ENCODE peak calls at places on chromosomes 13 and 19, in ten cellular contexts. One of them, this sample, is unnamed.

GRCh38 chr19:48170817-48171347 is 402 bp downstream of the ZSWIM9 start:
- DNase-seq in suprapubic skin: no peak
- DNase-seq in right lobe of liver: no peak
- DNase-seq in CD8-positive, alpha-beta T cell: no peak
- DNase-seq in GM06990: no peak
- DNase-seq in heart left ventricle: no peak
- DNase-seq in neural progenitor cell: peak
- DNase-seq in fibroblast of the aortic adventitia: no peak
- DNase-seq in neural crest cell: no peak
- DNase-seq in GM23338: peak
- DNase-seq in this sample: no peak

GRCh38 chr19:43422000-43422688 is 7.5 kb downstream of the TEX101 start:
- DNase-seq in suprapubic skin: no peak
- DNase-seq in right lobe of liver: no peak
- DNase-seq in CD8-positive, alpha-beta T cell: no peak
- DNase-seq in GM06990: no peak
- DNase-seq in heart left ventricle: no peak
- DNase-seq in neural progenitor cell: no peak
- DNase-seq in fibroblast of the aortic adventitia: no peak
- DNase-seq in neural crest cell: no peak
- DNase-seq in GM23338: no peak
- DNase-seq in this sample: no peak

GRCh38 chr19:5247957-5248705 is 92.5 kb downstream of the PTPRS start:
- DNase-seq in suprapubic skin: no peak
- DNase-seq in right lobe of liver: no peak
- DNase-seq in CD8-positive, alpha-beta T cell: no peak
- DNase-seq in GM06990: no peak
- DNase-seq in heart left ventricle: no peak
- DNase-seq in neural progenitor cell: no peak
- DNase-seq in fibroblast of the aortic adventitia: no peak
- DNase-seq in neural crest cell: no peak
- DNase-seq in GM23338: peak
- DNase-seq in this sample: no peak

GRCh38 chr13:59483441-59484116 is 680.1 kb downstream of the DIAPH3 start:
- DNase-seq in suprapubic skin: no peak
- DNase-seq in right lobe of liver: no peak
- DNase-seq in CD8-positive, alpha-beta T cell: no peak
- DNase-seq in GM06990: no peak
- DNase-seq in heart left ventricle: peak
- DNase-seq in neural progenitor cell: no peak
- DNase-seq in fibroblast of the aortic adventitia: peak
- DNase-seq in neural crest cell: no peak
- DNase-seq in GM23338: peak
- DNase-seq in this sample: no peak

GRCh38 chr13:26847281-26847680 is 86.7 kb upstream of the GPR12 start:
- DNase-seq in suprapubic skin: no peak
- DNase-seq in right lobe of liver: no peak
- DNase-seq in CD8-positive, alpha-beta T cell: no peak
- DNase-seq in GM06990: no peak
- DNase-seq in heart left ventricle: no peak
- DNase-seq in neural progenitor cell: peak
- DNase-seq in fibroblast of the aortic adventitia: no peak
- DNase-seq in neural crest cell: no peak
- DNase-seq in GM23338: peak
- DNase-seq in this sample: no peak

GRCh38 chr13:93298741-93299140 is 72.1 kb downstream of the GPC6 start:
- DNase-seq in suprapubic skin: no peak
- DNase-seq in right lobe of liver: no peak
- DNase-seq in CD8-positive, alpha-beta T cell: no peak
- DNase-seq in GM06990: no peak
- DNase-seq in heart left ventricle: no peak
- DNase-seq in neural progenitor cell: no peak
- DNase-seq in fibroblast of the aortic adventitia: no peak
- DNase-seq in neural crest cell: no peak
- DNase-seq in GM23338: no peak
- DNase-seq in this sample: no peak

GRCh38 chr19:36255316-36255715 is 40.4 kb downstream of the ZNF146 start:
- DNase-seq in suprapubic skin: no peak
- DNase-seq in right lobe of liver: no peak
- DNase-seq in CD8-positive, alpha-beta T cell: no peak
- DNase-seq in GM06990: no peak
- DNase-seq in heart left ventricle: no peak
- DNase-seq in neural progenitor cell: no peak
- DNase-seq in fibroblast of the aortic adventitia: no peak
- DNase-seq in neural crest cell: no peak
- DNase-seq in GM23338: no peak
- DNase-seq in this sample: no peak

GRCh38 chr19:49761625-49762311 is 1.3 kb downstream of the TSKS start:
- DNase-seq in suprapubic skin: no peak
- DNase-seq in right lobe of liver: no peak
- DNase-seq in CD8-positive, alpha-beta T cell: no peak
- DNase-seq in GM06990: no peak
- DNase-seq in heart left ventricle: peak
- DNase-seq in neural progenitor cell: no peak
- DNase-seq in fibroblast of the aortic adventitia: peak
- DNase-seq in neural crest cell: no peak
- DNase-seq in GM23338: peak
- DNase-seq in this sample: no peak

GRCh38 chr13:21297452-21297851 is 121.0 kb downstream of the MRPL57 start:
- DNase-seq in suprapubic skin: no peak
- DNase-seq in right lobe of liver: no peak
- DNase-seq in CD8-positive, alpha-beta T cell: no peak
- DNase-seq in GM06990: no peak
- DNase-seq in heart left ventricle: no peak
- DNase-seq in neural progenitor cell: peak
- DNase-seq in fibroblast of the aortic adventitia: no peak
- DNase-seq in neural crest cell: no peak
- DNase-seq in GM23338: no peak
- DNase-seq in this sample: no peak

DNA sequence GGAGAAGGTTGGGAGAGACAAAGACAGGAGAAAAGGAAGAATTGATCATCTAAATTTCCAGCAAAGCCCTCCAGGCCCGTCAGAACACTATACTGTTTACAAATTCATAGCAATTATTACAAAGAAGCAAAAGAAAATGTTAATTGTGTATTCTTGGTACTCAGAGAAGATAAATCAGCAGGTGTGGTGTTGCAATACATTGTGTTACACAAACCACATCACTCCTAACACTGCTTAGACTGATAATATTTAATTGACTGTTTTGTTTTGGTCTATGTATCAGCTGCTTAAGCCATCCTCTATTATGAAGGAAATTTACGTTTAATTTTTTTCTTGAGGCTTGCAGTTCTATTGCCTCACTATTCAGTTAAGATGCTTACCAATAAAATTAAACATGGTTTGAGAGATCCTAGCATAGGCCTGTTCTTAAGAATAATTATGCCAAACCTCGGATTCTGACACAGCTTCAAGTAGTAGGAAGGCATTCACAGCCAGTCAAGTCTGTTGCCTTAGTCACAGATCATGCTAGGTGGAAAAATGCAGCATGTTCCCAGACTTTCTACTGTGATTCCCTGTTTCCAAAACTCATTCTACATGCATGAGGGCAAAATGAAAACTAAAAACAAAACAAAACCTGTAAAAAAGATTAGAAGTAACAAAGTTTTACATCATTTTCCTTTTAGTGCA is 129.2 kb downstream of the TBC1D4 start:
- DNase-seq in suprapubic skin: no peak
- DNase-seq in right lobe of liver: no peak
- DNase-seq in CD8-positive, alpha-beta T cell: no peak
- DNase-seq in GM06990: no peak
- DNase-seq in heart left ventricle: no peak
- DNase-seq in neural progenitor cell: no peak
- DNase-seq in fibroblast of the aortic adventitia: no peak
- DNase-seq in neural crest cell: no peak
- DNase-seq in GM23338: no peak
- DNase-seq in this sample: no peak
- TF ChIP-seq CTCF in suprapubic skin: no peak
- TF ChIP-seq CTCF in right lobe of liver: no peak
- TF ChIP-seq CTCF in CD8-positive, alpha-beta T cell: no peak
- TF ChIP-seq CTCF in GM06990: no peak
- TF ChIP-seq CTCF in heart left ventricle: no peak
- TF ChIP-seq CTCF in neural progenitor cell: no peak
- TF ChIP-seq CTCF in fibroblast of the aortic adventitia: no peak
- TF ChIP-seq CTCF in neural crest cell: no peak
- TF ChIP-seq CTCF in GM23338: no peak
- TF ChIP-seq CTCF in this sample: no peak

DNA sequence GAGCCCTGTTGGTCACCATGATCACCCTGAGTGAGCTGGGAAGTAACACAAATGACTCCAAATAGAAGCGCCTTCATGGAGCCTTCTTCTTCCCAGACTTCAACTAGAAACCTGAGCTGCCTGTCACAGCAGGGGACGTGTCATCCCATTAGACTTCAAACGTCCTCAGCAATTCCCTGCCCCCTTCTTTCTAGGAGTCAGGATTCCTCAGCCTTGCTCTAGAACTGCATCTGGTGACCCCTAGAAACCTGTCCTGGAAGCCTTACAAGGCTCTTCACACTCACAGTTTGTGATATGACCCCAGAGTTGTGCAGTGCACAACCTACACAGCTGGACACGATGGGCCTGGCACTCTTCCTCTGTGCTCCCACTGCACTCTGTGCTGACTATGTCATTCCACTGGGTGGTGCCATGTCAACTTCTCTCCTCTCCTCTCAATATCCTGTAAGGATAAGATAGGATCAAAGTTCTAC is 23.6 kb upstream of the TTYH1 start:
- DNase-seq in suprapubic skin: no peak
- DNase-seq in right lobe of liver: no peak
- DNase-seq in CD8-positive, alpha-beta T cell: no peak
- DNase-seq in GM06990: no peak
- DNase-seq in heart left ventricle: no peak
- DNase-seq in neural progenitor cell: peak
- DNase-seq in fibroblast of the aortic adventitia: no peak
- DNase-seq in neural crest cell: no peak
- DNase-seq in GM23338: peak
- DNase-seq in this sample: no peak
- TF ChIP-seq CTCF in suprapubic skin: no peak
- TF ChIP-seq CTCF in right lobe of liver: no peak
- TF ChIP-seq CTCF in CD8-positive, alpha-beta T cell: no peak
- TF ChIP-seq CTCF in GM06990: no peak
- TF ChIP-seq CTCF in heart left ventricle: no peak
- TF ChIP-seq CTCF in neural progenitor cell: peak
- TF ChIP-seq CTCF in fibroblast of the aortic adventitia: no peak
- TF ChIP-seq CTCF in neural crest cell: no peak
- TF ChIP-seq CTCF in GM23338: peak
- TF ChIP-seq CTCF in this sample: no peak

GRCh38 chr13:76307157-76307556 is 579.0 kb downstream of the KCTD12 start:
- DNase-seq in suprapubic skin: no peak
- DNase-seq in right lobe of liver: no peak
- DNase-seq in CD8-positive, alpha-beta T cell: no peak
- DNase-seq in GM06990: no peak
- DNase-seq in heart left ventricle: no peak
- DNase-seq in neural progenitor cell: peak
- DNase-seq in fibroblast of the aortic adventitia: peak
- DNase-seq in neural crest cell: no peak
- DNase-seq in GM23338: no peak
- DNase-seq in this sample: no peak
- TF ChIP-seq CTCF in suprapubic skin: no peak
- TF ChIP-seq CTCF in right lobe of liver: no peak
- TF ChIP-seq CTCF in CD8-positive, alpha-beta T cell: no peak
- TF ChIP-seq CTCF in GM06990: no peak
- TF ChIP-seq CTCF in heart left ventricle: no peak
- TF ChIP-seq CTCF in neural progenitor cell: no peak
- TF ChIP-seq CTCF in fibroblast of the aortic adventitia: peak
- TF ChIP-seq CTCF in neural crest cell: no peak
- TF ChIP-seq CTCF in GM23338: no peak
- TF ChIP-seq CTCF in this sample: no peak

DNA sequence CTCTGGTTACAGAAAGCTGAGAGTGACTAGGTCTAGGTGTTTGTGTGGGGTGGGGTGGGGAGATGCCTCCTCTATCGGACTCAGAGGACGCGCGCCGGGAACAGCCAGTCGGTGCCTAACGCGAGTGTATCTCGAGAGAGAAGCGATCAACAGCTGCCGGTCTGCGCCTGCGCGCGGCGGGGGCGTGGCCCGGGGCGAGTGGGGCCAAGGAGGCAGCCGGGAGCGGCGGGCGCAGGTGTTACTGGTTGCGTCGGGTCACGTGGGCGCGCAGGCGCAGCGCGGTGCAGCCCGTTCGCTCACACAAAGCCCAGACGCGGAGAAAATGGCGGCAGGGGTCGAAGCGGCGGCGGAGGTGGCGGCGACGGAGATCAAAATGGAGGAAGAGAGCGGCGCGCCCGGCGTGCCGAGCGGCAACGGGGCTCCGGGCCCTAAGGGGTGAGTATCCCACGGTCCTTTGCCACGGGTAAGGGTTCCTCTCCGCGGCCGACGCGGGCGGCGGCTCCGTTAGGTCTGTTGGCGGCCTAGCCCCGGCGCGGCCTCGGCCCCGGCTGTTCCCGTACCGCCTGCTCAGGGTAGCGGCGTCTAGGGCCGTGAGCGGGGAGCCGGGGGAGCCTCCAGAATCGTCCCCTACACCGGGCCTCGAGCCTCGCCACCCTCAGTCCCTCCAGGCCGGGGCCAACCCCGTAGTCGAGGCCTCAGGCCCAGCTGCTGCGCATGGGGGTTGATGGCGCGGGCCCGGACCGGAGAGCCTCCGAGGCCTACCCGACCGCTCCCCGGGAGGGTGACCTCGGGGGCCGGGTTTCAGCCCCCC is at the start of gene HNRNPM:
- DNase-seq in suprapubic skin: peak
- DNase-seq in right lobe of liver: peak
- DNase-seq in CD8-positive, alpha-beta T cell: peak
- DNase-seq in GM06990: peak
- DNase-seq in heart left ventricle: peak
- DNase-seq in neural progenitor cell: peak
- DNase-seq in fibroblast of the aortic adventitia: peak
- DNase-seq in neural crest cell: peak
- DNase-seq in GM23338: peak
- DNase-seq in this sample: peak
- TF ChIP-seq CTCF in suprapubic skin: no peak
- TF ChIP-seq CTCF in right lobe of liver: no peak
- TF ChIP-seq CTCF in CD8-positive, alpha-beta T cell: no peak
- TF ChIP-seq CTCF in GM06990: no peak
- TF ChIP-seq CTCF in heart left ventricle: no peak
- TF ChIP-seq CTCF in neural progenitor cell: no peak
- TF ChIP-seq CTCF in fibroblast of the aortic adventitia: no peak
- TF ChIP-seq CTCF in neural crest cell: no peak
- TF ChIP-seq CTCF in GM23338: no peak
- TF ChIP-seq CTCF in this sample: no peak

GRCh38 chr13:113016526-113017295 is 47.7 kb downstream of the MCF2L start:
- DNase-seq in suprapubic skin: no peak
- DNase-seq in right lobe of liver: no peak
- DNase-seq in CD8-positive, alpha-beta T cell: no peak
- DNase-seq in GM06990: no peak
- DNase-seq in heart left ventricle: no peak
- DNase-seq in neural progenitor cell: no peak
- DNase-seq in fibroblast of the aortic adventitia: no peak
- DNase-seq in neural crest cell: no peak
- DNase-seq in GM23338: no peak
- DNase-seq in this sample: no peak
- TF ChIP-seq CTCF in suprapubic skin: no peak
- TF ChIP-seq CTCF in right lobe of liver: no peak
- TF ChIP-seq CTCF in CD8-positive, alpha-beta T cell: no peak
- TF ChIP-seq CTCF in GM06990: no peak
- TF ChIP-seq CTCF in heart left ventricle: no peak
- TF ChIP-seq CTCF in neural progenitor cell: no peak
- TF ChIP-seq CTCF in fibroblast of the aortic adventitia: no peak
- TF ChIP-seq CTCF in neural crest cell: no peak
- TF ChIP-seq CTCF in GM23338: no peak
- TF ChIP-seq CTCF in this sample: no peak